ENCODE peak calls at places on chromosomes 6 and 20, in four cellular contexts. W, L, P and Q are unnamed samples.

GRCh38 chr6:155329460-155330132 is 15.3 kb upstream of the TFB1M start:
- DNase-seq in P (no peak), L (no peak), W (no peak), Q (no peak)

GRCh38 chr6:109255946-109256628 is 126.2 kb downstream of the CD164 start:
- DNase-seq in W (no peak), L (no peak), P (no peak), Q (no peak)

GRCh38 chr6:54431466-54431865 is 123.2 kb downstream of the TINAG start:
- DNase-seq in P (no peak), L (no peak), W (no peak), Q (no peak)

GRCh38 chr6:90284236-90284744 is 12.4 kb downstream of the BACH2 start:
- DNase-seq in P (peak; percentile 98), L (no peak), W (peak; percentile 91), Q (no peak)

GRCh38 chr20:1660263-1660662 is 2.7 kb upstream of the SIRPG start:
- DNase-seq in W (no peak), P (no peak), L (no peak), Q (no peak)

GRCh38 chr6:43180985-43181384 is 1.0 kb upstream of the CUL9 start:
- DNase-seq in L (no peak), W (peak; percentile 5), P (peak; percentile 41), Q (no peak)

GRCh38 chr6:115865914-115866313 is 194.8 kb downstream of the FRK start:
- DNase-seq in W (no peak), L (no peak), P (no peak), Q (no peak)

GRCh38 chr20:58700121-58700780 is 7.7 kb downstream of the NPEPL1 start:
- DNase-seq in W (no peak), P (no peak), L (no peak), Q (no peak)

GRCh38 chr6:108561742-108562502 is 1.2 kb downstream of the FOXO3 start:
- DNase-seq in P (peak; percentile 25), W (peak; percentile 62), L (peak; percentile 17), Q (no peak)

GRCh38 chr6:148021715-148022114 is 320.9 kb upstream of the SASH1 start:
- DNase-seq in W (no peak), P (no peak), L (no peak), Q (no peak)

GRCh38 chr6:131532476-131533108 is 40.4 kb upstream of the ARG1 start:
- DNase-seq in P (no peak), W (peak; percentile 37), L (no peak), Q (no peak)

GRCh38 chr20:49871391-49871948 is 43.9 kb downstream of the SPATA2 start:
- DNase-seq in L (no peak), W (no peak), P (no peak), Q (no peak)

GRCh38 chr6:36127462-36128016 is 2.8 kb upstream of the MAPK13 start:
- DNase-seq in L (peak; percentile 77), W (peak; percentile 62), P (peak; percentile 79), Q (peak; percentile 54)

DNA sequence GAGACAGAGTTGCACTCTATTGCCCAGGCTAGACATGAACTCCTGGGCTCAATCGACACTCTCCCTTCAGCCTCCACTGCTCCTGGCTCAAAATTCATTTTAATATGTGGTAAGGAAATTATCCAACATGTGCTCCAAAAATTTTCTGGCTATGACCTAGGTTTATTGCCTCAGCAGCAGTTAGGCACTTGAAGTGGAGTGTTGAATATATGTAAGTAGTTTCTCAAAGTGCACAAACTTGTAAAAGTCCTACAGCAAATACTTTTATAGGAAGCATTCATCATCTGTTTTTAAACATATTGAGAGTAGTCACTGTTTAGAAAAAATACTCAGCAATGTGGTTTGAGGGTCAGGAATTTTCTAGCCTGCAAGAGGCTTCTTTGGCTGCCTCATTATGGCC is 13.2 kb downstream of the FILIP1 start:
- DNase-seq in P (peak; percentile 38), L (no peak), W (no peak), Q (no peak)
- TF ChIP-seq CTCF in P (no peak), L (no peak), W (no peak), Q (no peak)

GRCh38 chr20:32943490-32944052 is 60.7 kb downstream of the SUN5 start:
- DNase-seq in L (peak; percentile 55), P (no peak), W (no peak), Q (no peak)

GRCh38 chr20:32941155-32941885 is 62.9 kb downstream of the SUN5 start:
- DNase-seq in W (no peak), L (no peak), P (no peak), Q (no peak)

GRCh38 chr20:32946629-32947028 is 57.6 kb downstream of the SUN5 start:
- DNase-seq in W (no peak), L (no peak), P (no peak), Q (no peak)

DNA sequence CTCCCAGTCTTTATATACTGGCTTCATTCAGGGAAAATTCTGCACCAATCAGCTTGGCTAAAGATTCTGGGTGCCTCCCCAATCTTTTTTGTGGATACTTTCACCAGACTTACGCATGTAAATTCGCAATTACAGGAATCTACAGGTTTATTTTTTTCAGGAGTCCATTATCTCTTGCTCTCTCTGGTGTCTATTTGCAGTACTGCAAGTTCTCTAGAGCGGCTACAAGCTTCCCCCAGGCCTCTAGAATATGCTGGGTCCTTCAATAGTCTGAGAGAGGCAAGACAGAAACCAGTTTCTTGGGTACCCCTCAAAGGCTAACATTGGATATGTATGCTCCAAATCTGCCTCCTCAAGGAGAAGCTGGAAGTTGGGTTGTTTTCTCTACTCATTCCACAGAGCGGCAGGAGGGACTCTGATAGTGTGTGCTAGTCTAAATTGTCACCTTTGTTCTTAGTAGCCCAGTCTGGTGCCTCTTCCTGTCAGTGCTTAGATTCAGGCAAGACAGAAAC is 58.5 kb downstream of the SUN5 start:
- DNase-seq in P (peak; percentile 7), L (peak; percentile 55), W (peak; percentile 4), Q (no peak)
- H3K27ac ChIP-seq in P (no peak overlapping the region), L (no peak overlapping the region), W (no peak overlapping the region), Q (no peak overlapping the region)

DNA sequence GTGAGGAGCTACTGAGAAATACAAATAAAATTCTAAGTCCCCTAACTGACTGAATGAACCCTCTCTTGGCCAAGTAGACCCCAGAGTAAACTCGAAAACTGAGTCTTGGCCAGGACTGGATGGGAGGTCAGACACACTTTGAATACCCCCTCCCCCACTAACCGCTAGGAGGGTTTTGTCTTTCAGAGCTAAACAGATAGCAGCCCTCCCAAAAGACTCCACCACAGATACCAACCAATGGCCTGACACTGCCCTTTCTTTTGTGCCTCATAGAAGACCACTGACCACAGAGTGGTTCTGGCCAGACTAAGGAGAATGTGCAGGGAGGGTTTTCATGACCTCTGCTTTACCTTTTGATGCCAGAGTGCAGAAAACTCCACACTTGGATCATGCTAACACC is 42.1 kb downstream of the SPACA1 start:
- DNase-seq in P (no peak), L (no peak), W (no peak), Q (no peak)
- H3K4me1 ChIP-seq in P (no peaks in the 10 kb centered on the region), L (no peaks in the 10 kb centered on the region), W (no peaks in the 10 kb centered on the region), Q (no peaks in the 10 kb centered on the region)

GRCh38 chr6:167907837-167908681 is 81.3 kb downstream of the AFDN start:
- DNase-seq in L (peak; percentile 51), P (peak; percentile 19), W (peak; percentile 50), Q (no peak)
- TF ChIP-seq CTCF in L (peak; percentile 69), P (no peak), W (peak; percentile 44), Q (no peak)

GRCh38 chr6:16450285-16450684 is 211.9 kb downstream of the GMPR start:
- DNase-seq in L (no peak), P (peak; percentile 95), W (no peak), Q (no peak)
- H3K27ac ChIP-seq in L (no peak overlapping the region), P (peak overlapping the region; percentile 83), W (no peak overlapping the region), Q (no peak overlapping the region)

DNA sequence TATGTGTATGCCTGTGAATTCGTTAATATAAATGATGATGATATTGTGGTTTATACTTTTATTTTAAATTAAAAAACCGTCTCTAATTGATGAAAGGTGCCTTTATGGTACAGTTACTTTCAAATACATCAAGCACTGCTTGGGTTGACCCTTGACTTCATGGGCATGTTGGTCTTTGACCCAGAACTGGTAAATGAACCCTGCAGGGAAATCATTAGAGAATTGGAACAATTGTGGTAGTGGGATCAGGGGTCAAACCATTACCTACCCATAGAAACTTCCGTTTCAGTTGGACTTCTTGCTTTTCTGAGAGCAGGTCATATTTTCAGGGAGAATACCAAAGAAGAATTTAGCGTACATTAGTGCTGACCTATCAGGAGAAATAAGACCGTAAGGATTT is 258.0 kb downstream of the TMEM242 start:
- DNase-seq in P (no peak), L (no peak), W (no peak), Q (no peak)
- H3K4me1 ChIP-seq in P (peaks cover under 1% of the 10 kb centered on the region), L (peaks cover 47% of the 10 kb centered on the region), W (peaks cover 21% of the 10 kb centered on the region), Q (no peaks in the 10 kb centered on the region)

DNA sequence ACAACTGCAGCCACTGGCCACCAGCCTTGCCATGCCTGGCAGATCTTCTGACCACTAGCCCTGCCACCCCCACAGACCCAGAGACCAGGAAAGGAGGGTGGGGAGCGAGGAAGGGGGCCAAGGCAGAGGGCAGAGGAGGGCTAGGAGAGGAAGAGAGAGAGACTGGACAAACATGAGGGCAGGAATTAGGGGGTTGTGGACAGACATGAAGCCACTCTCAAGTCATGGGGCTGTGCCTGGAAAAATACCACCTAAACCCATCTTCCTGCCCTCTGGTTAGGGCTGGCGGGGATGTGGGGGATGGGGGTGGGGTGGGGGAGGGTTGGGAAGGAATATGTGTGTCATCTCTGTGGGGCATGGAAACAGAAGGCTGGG is 1.4 kb upstream of the SLC29A1 start:
- DNase-seq in W (no peak), L (no peak), P (no peak), Q (no peak)
- TF ChIP-seq CTCF in W (no peak), L (no peak), P (no peak), Q (no peak)

GRCh38 chr20:25220021-25220730 is 24.7 kb downstream of the ENTPD6 start:
- DNase-seq in W (no peak), L (no peak), P (no peak), Q (no peak)
- H3K27ac ChIP-seq in W (no peak overlapping the region), L (no peak overlapping the region), P (no peak overlapping the region), Q (peak overlapping the region; percentile 48)

DNA sequence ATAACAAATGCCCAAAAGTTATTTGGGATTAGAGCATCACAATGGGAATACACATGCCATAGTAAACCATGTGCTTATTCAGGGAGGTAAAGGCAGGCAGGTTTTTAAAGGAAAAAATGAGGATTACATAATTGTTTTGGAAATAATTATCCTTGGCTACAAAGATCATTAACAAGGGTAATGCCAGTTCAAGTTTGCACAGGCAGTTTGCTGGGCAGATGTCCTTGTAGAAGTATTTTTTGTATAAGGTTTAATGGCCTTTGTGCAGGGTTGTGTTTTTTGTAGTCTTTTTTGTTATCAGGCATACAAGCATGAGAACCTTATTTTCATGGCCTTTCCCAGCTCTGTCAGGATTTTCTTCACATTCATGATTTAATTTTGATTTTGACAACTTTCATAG is 24.7 kb downstream of the FBXO9 start:
- DNase-seq in P (no peak), W (no peak), L (no peak), Q (no peak)
- H3K4me1 ChIP-seq in P (no peaks in the 10 kb centered on the region), W (peaks cover 3% of the 10 kb centered on the region), L (peaks cover 7% of the 10 kb centered on the region), Q (no peaks in the 10 kb centered on the region)